ENCODE peak calls at places on chromosomes 3 and 15, in ten cellular contexts. D is ovary, W is A549, Z is stomach, S is K562, N is suprapubic skin, F is tibial nerve, B is upper lobe of left lung, I is GM12878, G is transverse colon. K is an unnamed sample.

GRCh38 chr15:66161575-66162118 is 91.9 kb downstream of the MEGF11 start:
- DNase-seq in D (no peak), W (no peak), Z (no peak), S (no peak), N (no peak), F (no peak), B (no peak), I (no peak), G (no peak), K (no peak)

GRCh38 chr3:118526758-118527526 is 507.7 kb downstream of the IGSF11 start:
- DNase-seq in D (no peak), W (no peak), Z (no peak), S (no peak), N (no peak), F (no peak), B (no peak), I (peak), G (no peak), K (no peak)

GRCh38 chr3:146503459-146504202 is 34.3 kb upstream of the PLSCR2 start:
- DNase-seq in D (no peak), W (peak), Z (no peak), S (no peak), N (no peak), F (no peak), B (no peak), I (peak), G (peak), K (no peak)

GRCh38 chr3:119294402-119294888 is 262 bp downstream of the ARHGAP31 start:
- DNase-seq in D (peak), W (peak), Z (peak), S (no peak), N (peak), F (peak), B (peak), I (no peak), G (peak), K (peak)

GRCh38 chr3:101252897-101253296 is 67.5 kb downstream of the IMPG2 start:
- DNase-seq in D (no peak), W (no peak), Z (no peak), S (no peak), N (no peak), F (no peak), B (no peak), I (no peak), G (no peak), K (no peak)

GRCh38 chr3:72756900-72757299 is 91.3 kb downstream of the SHQ1 start:
- DNase-seq in D (no peak), W (no peak), Z (no peak), S (no peak), N (no peak), F (no peak), B (no peak), I (peak), G (no peak), K (no peak)

GRCh38 chr15:72285927-72286516 is 13.7 kb upstream of the PARP6 start:
- DNase-seq in D (no peak), W (peak), Z (peak), S (peak), N (no peak), F (no peak), B (no peak), I (no peak), G (peak), K (no peak)

GRCh38 chr15:87755226-87755625 is 501.3 kb downstream of the NTRK3 start:
- DNase-seq in D (no peak), W (no peak), Z (no peak), S (no peak), N (no peak), F (no peak), B (peak), I (no peak), G (no peak), K (no peak)

GRCh38 chr3:138781012-138781470 is 53.7 kb downstream of the PIK3CB start:
- DNase-seq in D (no peak), W (no peak), Z (peak), S (no peak), N (no peak), F (no peak), B (no peak), I (no peak), G (no peak), K (no peak)

GRCh38 chr3:16055606-16056209 is 118.8 kb upstream of the GALNT15 start:
- DNase-seq in D (no peak), W (no peak), Z (no peak), S (no peak), N (no peak), F (no peak), B (no peak), I (no peak), G (no peak), K (no peak)

GRCh38 chr3:64815195-64815627 is 127.4 kb upstream of the ADAMTS9 start:
- DNase-seq in D (no peak), W (no peak), Z (no peak), S (no peak), N (no peak), F (no peak), B (no peak), I (no peak), G (no peak), K (no peak)

GRCh38 chr3:38555149-38555840 is 59.2 kb downstream of the EXOG start:
- DNase-seq in D (no peak), W (no peak), Z (no peak), S (no peak), N (no peak), F (no peak), B (no peak), I (no peak), G (peak), K (peak)

GRCh38 chr3:110804856-110805255 is 266.8 kb upstream of the NECTIN3 start:
- DNase-seq in D (no peak), W (no peak), Z (no peak), S (no peak), N (no peak), F (no peak), B (no peak), I (no peak), G (peak), K (no peak)

GRCh38 chr15:43383070-43383469 is 12.2 kb downstream of the TUBGCP4 start:
- DNase-seq in D (no peak), W (no peak), Z (no peak), S (no peak), N (no peak), F (no peak), B (no peak), I (no peak), G (no peak), K (no peak)

GRCh38 chr3:184039414-184039813 is 7.9 kb downstream of the HTR3D start:
- DNase-seq in D (no peak), W (no peak), Z (no peak), S (no peak), N (no peak), F (no peak), B (no peak), I (no peak), G (no peak), K (no peak)

GRCh38 chr3:63400259-63400860 is 122.3 kb downstream of the SYNPR start:
- DNase-seq in D (no peak), W (no peak), Z (no peak), S (no peak), N (no peak), F (no peak), B (no peak), I (no peak), G (no peak), K (no peak)

GRCh38 chr3:121896823-121897222 is 2.6 kb downstream of the SLC15A2 start:
- DNase-seq in D (no peak), W (no peak), Z (no peak), S (no peak), N (no peak), F (no peak), B (no peak), I (no peak), G (no peak), K (no peak)

GRCh38 chr3:121897296-121897695 is 3.1 kb downstream of the SLC15A2 start:
- DNase-seq in D (no peak), W (no peak), Z (no peak), S (no peak), N (no peak), F (no peak), B (no peak), I (no peak), G (no peak), K (no peak)

GRCh38 chr3:121894191-121894990 is at the start of gene SLC15A2:
- DNase-seq in D (no peak), W (no peak), Z (peak), S (no peak), N (no peak), F (no peak), B (no peak), I (no peak), G (no peak), K (no peak)

GRCh38 chr3:121895121-121895520 is 920 bp downstream of the SLC15A2 start:
- DNase-seq in D (no peak), W (no peak), Z (no peak), S (no peak), N (no peak), F (no peak), B (no peak), I (no peak), G (no peak), K (no peak)
- TF ChIP-seq EP300 in D (no peak), W (no peak), Z (no peak), S (no peak), N (no peak), F (no peak), B (no peak), I (no peak), G (no peak), K (no peak)

GRCh38 chr3:48427630-48427962 is 2.3 kb downstream of the PLXNB1 start:
- DNase-seq in D (no peak), W (no peak), Z (no peak), S (no peak), N (no peak), F (no peak), B (no peak), I (no peak), G (peak), K (no peak)

GRCh38 chr3:48428088-48428862 is 1.6 kb downstream of the PLXNB1 start:
- DNase-seq in D (no peak), W (peak), Z (peak), S (no peak), N (no peak), F (no peak), B (no peak), I (no peak), G (peak), K (peak)

GRCh38 chr3:48430359-48431101 is 644 bp upstream of the PLXNB1 start:
- DNase-seq in D (peak), W (no peak), Z (no peak), S (no peak), N (no peak), F (no peak), B (no peak), I (no peak), G (peak), K (peak)

GRCh38 chr3:48429416-48430358 is at the start of gene PLXNB1:
- DNase-seq in D (peak), W (peak), Z (peak), S (peak), N (peak), F (peak), B (peak), I (no peak), G (peak), K (peak)

DNA sequence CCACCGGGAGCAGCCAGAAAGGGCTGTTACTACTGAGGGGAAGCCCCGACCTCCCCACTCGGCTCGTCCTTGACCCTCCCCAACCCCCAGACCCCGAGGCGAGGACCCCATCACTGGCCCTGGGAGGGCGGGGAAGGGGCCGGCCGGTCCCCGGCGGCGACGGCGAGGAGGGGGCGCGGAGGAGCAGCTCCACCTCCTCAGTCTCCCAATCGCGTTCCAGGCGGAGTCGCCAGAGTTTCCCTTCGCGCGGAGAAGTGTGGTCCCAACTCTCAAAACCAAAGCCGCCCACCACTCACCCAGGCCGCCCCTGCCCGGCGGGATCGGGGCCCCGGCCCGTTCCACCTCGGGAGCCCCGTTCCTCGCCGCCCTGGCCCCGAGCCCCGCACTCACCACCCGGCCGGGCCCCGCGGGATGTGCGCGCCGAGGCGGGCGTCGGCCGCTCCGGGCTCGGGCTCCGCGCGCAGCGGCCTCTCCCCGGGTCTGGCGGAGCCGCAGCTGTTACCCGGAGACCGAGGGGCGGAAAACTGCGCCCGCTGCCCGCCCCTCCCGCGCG is 947 bp downstream of the PLXNB1 start:
- DNase-seq in D (peak), W (no peak), Z (peak), S (no peak), N (no peak), F (no peak), B (no peak), I (no peak), G (peak), K (peak)
- TF ChIP-seq POLR2A in D (peak), W (no peak), Z (no peak), S (no peak), N (no peak), F (peak), B (peak), I (no peak), G (peak), K (peak)

GRCh38 chr15:53351373-53351772 is 408.1 kb downstream of the WDR72 start:
- DNase-seq in D (no peak), W (no peak), Z (no peak), S (no peak), N (no peak), F (no peak), B (no peak), I (no peak), G (no peak), K (no peak)
- TF ChIP-seq CTCF in D (no peak), W (no peak), Z (no peak), S (no peak), N (no peak), F (no peak), B (no peak), I (no peak), G (no peak), K (no peak)

DNA sequence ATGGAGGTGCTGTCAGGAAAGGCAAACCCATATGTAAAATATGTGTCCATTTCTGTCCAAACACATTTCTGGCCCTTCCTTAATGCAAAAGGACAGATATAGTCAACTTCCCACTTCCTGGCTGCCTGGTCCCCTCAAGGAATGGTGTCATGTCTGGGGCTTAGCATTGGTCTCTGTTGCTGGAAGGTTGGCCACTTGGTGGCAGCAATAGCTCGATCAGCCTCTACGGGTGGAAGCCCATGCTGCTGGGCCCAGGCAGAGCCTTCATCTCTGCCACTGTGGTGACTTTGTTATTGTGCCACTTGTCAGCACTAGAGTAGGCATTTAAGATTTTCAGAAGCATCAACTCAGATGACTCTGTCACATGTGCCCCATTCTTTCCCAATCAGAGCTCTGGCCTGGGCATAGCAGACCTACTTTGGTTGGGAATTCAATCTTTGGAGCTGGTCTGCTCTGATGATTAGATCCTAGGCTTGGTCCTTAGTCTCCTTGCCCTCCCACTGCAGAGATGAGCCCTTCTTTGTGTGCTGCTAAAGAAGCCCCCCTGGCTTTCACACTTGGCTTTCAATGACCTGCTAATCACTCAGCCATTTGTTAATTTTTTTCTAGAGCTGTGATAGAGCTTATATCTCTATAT is 51.0 kb upstream of the SPSB4 start:
- DNase-seq in D (peak), W (peak), Z (peak), S (peak), N (no peak), F (peak), B (no peak), I (peak), G (peak), K (peak)
- TF ChIP-seq EP300 in D (no peak), W (no peak), Z (no peak), S (no peak), N (no peak), F (no peak), B (no peak), I (no peak), G (no peak), K (no peak)

GRCh38 chr3:194070220-194070633 is 65.7 kb upstream of the HES1 start:
- DNase-seq in D (no peak), W (no peak), Z (no peak), S (no peak), N (peak), F (no peak), B (no peak), I (no peak), G (no peak), K (no peak)
- TF ChIP-seq POLR2A in D (no peak), W (no peak), Z (no peak), S (no peak), N (no peak), F (no peak), B (no peak), I (no peak), G (no peak), K (no peak)

GRCh38 chr3:50192689-50193141 is 1.3 kb downstream of the GNAT1 start:
- DNase-seq in D (peak), W (peak), Z (peak), S (peak), N (peak), F (peak), B (no peak), I (peak), G (peak), K (no peak)
- TF ChIP-seq CTCF in D (peak), W (peak), Z (no peak), S (peak), N (peak), F (peak), B (peak), I (peak), G (peak), K (peak)

GRCh38 chr3:3264796-3265195 is 85.3 kb upstream of the CRBN start:
- DNase-seq in D (no peak), W (no peak), Z (no peak), S (no peak), N (no peak), F (no peak), B (no peak), I (no peak), G (no peak), K (no peak)

GRCh38 chr3:3258281-3258680 is 78.8 kb upstream of the CRBN start:
- DNase-seq in D (no peak), W (no peak), Z (no peak), S (no peak), N (no peak), F (no peak), B (no peak), I (no peak), G (no peak), K (no peak)

GRCh38 chr3:3259181-3259580 is 79.7 kb upstream of the CRBN start:
- DNase-seq in D (no peak), W (no peak), Z (no peak), S (no peak), N (no peak), F (no peak), B (no peak), I (no peak), G (no peak), K (no peak)

GRCh38 chr3:3260870-3261269 is 81.4 kb upstream of the CRBN start:
- DNase-seq in D (no peak), W (no peak), Z (no peak), S (no peak), N (no peak), F (no peak), B (no peak), I (peak), G (no peak), K (no peak)
- TF ChIP-seq EP300 in D (no peak), W (no peak), Z (no peak), S (no peak), N (no peak), F (no peak), B (no peak), I (no peak), G (no peak), K (no peak)